ENCODE peak calls at places on chromosome 9, in six cellular contexts. C, L, H, D, F and N are unnamed samples.

GRCh38 chr9:28409919-28410318 is 836.6 kb upstream of the C9orf72 start:
- DNase-seq in H (no peak), F (no peak), D (no peak), C (no peak), L (no peak), N (no peak)

GRCh38 chr9:79824265-79824664 is 252.5 kb downstream of the TLE4 start:
- DNase-seq in L (no peak), H (no peak), D (no peak), C (no peak), F (no peak), N (no peak)

GRCh38 chr9:114243240-114243639 is 79.7 kb upstream of the ORM1 start:
- DNase-seq in C (no peak), H (no peak), F (no peak), L (no peak), D (no peak), N (no peak)

GRCh38 chr9:114027159-114027895 is 50.8 kb downstream of the AMBP start:
- DNase-seq in D (no peak), L (no peak), H (no peak), F (peak), C (no peak), N (no peak)

GRCh38 chr9:108837530-108837929 is 18.3 kb downstream of the ACTL7B start:
- DNase-seq in D (no peak), C (no peak), L (no peak), F (no peak), H (no peak), N (no peak)

GRCh38 chr9:113520109-113520642 is 56.6 kb downstream of the RGS3 start:
- DNase-seq in C (no peak), L (no peak), H (no peak), D (no peak), F (no peak), N (no peak)

GRCh38 chr9:35856882-35857281 is 13.3 kb downstream of the OR13J1 start:
- DNase-seq in H (no peak), F (no peak), C (no peak), L (no peak), D (no peak), N (no peak)

GRCh38 chr9:76944011-76944410 is 38.1 kb upstream of the PRUNE2 start:
- DNase-seq in C (no peak), L (peak), D (no peak), H (no peak), F (no peak), N (no peak)

GRCh38 chr9:35690447-35691324 is 961 bp upstream of the TPM2 start:
- DNase-seq in H (peak), C (no peak), L (peak), D (peak), F (peak), N (peak)

GRCh38 chr9:6467006-6467625 is 54.1 kb downstream of the UHRF2 start:
- DNase-seq in L (no peak), F (no peak), H (no peak), C (no peak), D (no peak), N (no peak)

GRCh38 chr9:8874482-8874881 is 1074.9 kb upstream of the DMAC1 start:
- DNase-seq in C (no peak), H (no peak), L (no peak), F (no peak), D (no peak), N (no peak)

GRCh38 chr9:73133042-73133651 is 18.5 kb upstream of the ANXA1 start:
- DNase-seq in D (no peak), C (no peak), H (no peak), L (no peak), F (no peak), N (no peak)

GRCh38 chr9:133428579-133429215 is 6.5 kb downstream of the ADAMTS13 start:
- DNase-seq in D (no peak), H (peak), F (no peak), C (no peak), L (peak), N (peak)

GRCh38 chr9:12708562-12709298 is 15.5 kb downstream of the TYRP1 start:
- DNase-seq in H (peak), C (no peak), L (peak), D (no peak), F (no peak), N (no peak)

GRCh38 chr9:114077162-114077837 is 800 bp downstream of the AMBP start:
- DNase-seq in L (no peak), H (no peak), C (no peak), F (no peak), D (no peak), N (no peak)

GRCh38 chr9:135309763-135310125 is 169.8 kb upstream of the PPP1R26 start:
- DNase-seq in C (no peak), F (no peak), D (no peak), H (no peak), L (no peak), N (no peak)

GRCh38 chr9:124266826-124267201 is 9.1 kb downstream of the NEK6 start:
- DNase-seq in L (no peak), C (no peak), F (no peak), H (no peak), D (no peak), N (no peak)

GRCh38 chr9:71725590-71726338 is 42.5 kb downstream of the CEMIP2 start:
- DNase-seq in C (no peak), F (no peak), H (peak), D (no peak), L (peak), N (peak)

GRCh38 chr9:135246248-135247173 is 159.0 kb downstream of the OLFM1 start:
- DNase-seq in H (no peak), C (no peak), L (no peak), F (peak), D (no peak), N (no peak)

GRCh38 chr9:116193636-116194035 is 40.0 kb downstream of the PAPPA start:
- DNase-seq in F (no peak), D (no peak), C (no peak), L (peak), H (peak), N (peak)

GRCh38 chr9:88583901-88584596 is 49.1 kb downstream of the NXNL2 start:
- DNase-seq in H (peak), D (no peak), C (no peak), F (no peak), L (peak), N (no peak)

GRCh38 chr9:81465468-81466002 is 223.8 kb downstream of the TLE1 start:
- DNase-seq in F (no peak), L (peak), H (peak), D (no peak), C (no peak), N (no peak)

GRCh38 chr9:108956098-108956533 is 21.9 kb downstream of the ABITRAM start:
- DNase-seq in D (no peak), C (peak), H (no peak), F (no peak), L (no peak), N (no peak)

GRCh38 chr9:124894741-124895170 is 32.8 kb downstream of the ARPC5L start:
- DNase-seq in C (no peak), L (peak), H (no peak), D (no peak), F (no peak), N (peak)

GRCh38 chr9:4235951-4236804 is 63.7 kb downstream of the GLIS3 start:
- DNase-seq in C (no peak), H (peak), F (no peak), D (no peak), L (peak), N (peak)

GRCh38 chr9:35736201-35736633 is 3.8 kb downstream of the CREB3 start:
- DNase-seq in D (peak), L (peak), H (peak), C (peak), F (no peak), N (peak)

GRCh38 chr9:107994638-107995037 is 505.1 kb upstream of the KLF4 start:
- DNase-seq in D (no peak), H (no peak), L (peak), C (no peak), F (no peak), N (no peak)

GRCh38 chr9:130327070-130327780 is 61.7 kb downstream of the HMCN2 start:
- DNase-seq in L (no peak), D (no peak), F (no peak), C (no peak), H (no peak), N (no peak)

GRCh38 chr9:121878208-121878835 is 214.8 kb downstream of the TTLL11 start:
- DNase-seq in F (no peak), H (no peak), L (no peak), D (no peak), C (no peak), N (no peak)

GRCh38 chr9:33170464-33171156 is 3.5 kb upstream of the B4GALT1 start:
- DNase-seq in H (no peak), F (no peak), L (no peak), C (peak), D (no peak), N (peak)

GRCh38 chr9:127214421-127215265 is 49.9 kb upstream of the GARNL3 start:
- DNase-seq in L (peak), D (peak), H (peak), F (no peak), C (peak), N (peak)

GRCh38 chr9:135471751-135472640 is 7.6 kb upstream of the PPP1R26 start:
- DNase-seq in H (no peak), D (no peak), F (no peak), L (no peak), C (no peak), N (no peak)

GRCh38 chr9:2229109-2229733 is 214.1 kb downstream of the SMARCA2 start:
- DNase-seq in C (no peak), D (no peak), L (no peak), F (no peak), H (no peak), N (no peak)

GRCh38 chr9:114303571-114303970 is 19.3 kb upstream of the ORM1 start:
- DNase-seq in L (no peak), H (no peak), D (no peak), C (no peak), F (peak), N (no peak)

GRCh38 chr9:88826651-88827245 is 164.5 kb upstream of the S1PR3 start:
- DNase-seq in H (no peak), D (no peak), F (no peak), C (no peak), L (peak), N (no peak)

GRCh38 chr9:35026671-35027070 is 37.1 kb downstream of the DNAJB5 start:
- DNase-seq in D (no peak), H (no peak), C (no peak), F (no peak), L (peak), N (no peak)

GRCh38 chr9:124477211-124478013 is 27.2 kb downstream of the ADGRD2 start:
- DNase-seq in L (peak), F (no peak), D (peak), H (no peak), C (no peak), N (no peak)

GRCh38 chr9:744046-744712 is 97.3 kb upstream of the DMRT1 start:
- DNase-seq in H (no peak), C (no peak), F (no peak), L (no peak), D (no peak), N (no peak)

GRCh38 chr9:36936498-36936831 is 97.6 kb downstream of the PAX5 start:
- DNase-seq in H (no peak), F (no peak), L (no peak), D (no peak), C (no peak), N (no peak)